ENCODE peak calls at places on chromosomes 3 and 15, in six cellular contexts. V is aorta, H is ascending aorta, L is pancreas, Q is small intestine, O is mesenchymal stem cell. D is an unnamed sample.

GRCh38 chr3:14150491-14151230 is 25.8 kb downstream of the TMEM43 start:
- DNase-seq in V (no peak), H (no peak), L (no peak), Q (no peak), O (no peak), D (no peak)

GRCh38 chr3:14725015-14725431 is 50.1 kb downstream of the C3orf20 start:
- DNase-seq in V (no peak), H (no peak), L (no peak), Q (no peak), O (peak; percentile 78), D (no peak)

GRCh38 chr3:194472290-194472920 is 14.4 kb downstream of the ATP13A3 start:
- DNase-seq in V (no peak), H (no peak), L (no peak), Q (peak; percentile 73), O (peak; percentile 83), D (peak; percentile 40)

GRCh38 chr3:16883057-16883725 is 1.6 kb upstream of the PLCL2 start:
- DNase-seq in V (no peak), H (no peak), L (peak; percentile 46), Q (peak; percentile 71), O (peak; percentile 29), D (peak; percentile 20)

GRCh38 chr15:20348900-20349773 is 192.5 kb downstream of the GOLGA6L6 start:
- DNase-seq in V (peak; percentile 51), H (peak; percentile 65), L (peak; percentile 90), Q (no peak), O (no peak), D (no peak)

GRCh38 chr15:99545605-99546004 is 20.2 kb upstream of the MEF2A start:
- DNase-seq in V (no peak), H (no peak), L (no peak), Q (no peak), O (no peak), D (no peak)

GRCh38 chr3:51717947-51718346 is 11.1 kb downstream of the GRM2 start:
- DNase-seq in V (no peak), H (peak; percentile 49), L (no peak), Q (no peak), O (no peak), D (peak; percentile 12)

GRCh38 chr3:120425877-120426276 is 24.9 kb downstream of the FSTL1 start:
- DNase-seq in V (peak; percentile 72), H (peak; percentile 83), L (no peak), Q (no peak), O (peak; percentile 48), D (peak; percentile 26)

GRCh38 chr3:58019343-58019742 is 11.1 kb downstream of the FLNB start:
- DNase-seq in V (no peak), H (no peak), L (no peak), Q (no peak), O (no peak), D (no peak)

GRCh38 chr3:34377961-34378360 is 579.5 kb downstream of the PDCD6IP start:
- DNase-seq in V (no peak), H (no peak), L (no peak), Q (peak; percentile 96), O (no peak), D (no peak)

DNA sequence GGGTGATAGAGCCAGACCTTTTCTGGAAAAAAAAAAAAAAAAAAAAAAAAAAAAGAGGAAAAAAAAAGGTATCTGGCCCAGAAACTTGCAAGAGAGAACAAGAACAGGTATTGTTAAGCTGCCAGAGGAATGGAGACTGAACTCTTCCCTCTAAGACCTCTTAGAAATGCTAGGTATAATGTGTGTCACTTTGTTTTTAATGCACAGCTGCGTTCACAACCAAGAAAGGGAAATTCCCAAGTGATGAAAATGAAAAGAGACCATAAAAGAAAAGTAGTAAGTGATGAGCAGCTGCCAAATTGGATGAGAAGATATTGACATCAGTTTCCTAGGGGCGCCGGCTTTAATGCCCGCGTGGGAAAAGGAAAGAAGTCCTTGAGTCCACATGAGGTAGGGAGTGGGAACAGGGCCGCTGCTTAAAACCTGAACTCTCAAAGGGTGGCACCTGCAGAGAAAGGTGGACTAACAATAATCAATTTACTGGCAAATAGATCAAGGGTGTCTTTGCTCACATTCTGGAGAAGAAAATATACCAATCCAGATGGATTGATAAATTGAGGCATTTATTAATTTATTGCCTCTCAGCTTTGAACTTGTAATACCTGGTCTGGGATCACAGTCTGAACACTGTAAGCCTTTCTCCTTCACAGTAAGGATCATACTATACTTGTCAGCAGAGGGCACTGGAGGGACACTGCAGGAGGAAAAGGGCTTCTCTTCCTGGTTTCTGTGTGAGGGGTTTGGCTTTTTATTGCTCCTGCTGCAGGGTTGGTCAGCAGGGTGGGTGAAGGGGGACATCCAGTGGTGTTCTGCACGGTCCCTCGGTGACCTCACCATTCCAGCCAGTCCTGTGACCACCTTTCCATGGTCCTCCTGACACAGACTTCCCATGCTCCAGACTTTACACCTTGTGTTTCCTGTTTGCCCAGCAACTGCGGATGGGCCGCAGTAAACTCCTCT is 131.6 kb downstream of the AQP9 start:
- DNase-seq in V (no peak), H (no peak), L (no peak), Q (peak; percentile 92), O (peak; percentile 74), D (peak; percentile 61)
- H3K27ac ChIP-seq in V (no peak overlapping the region), H (no peak overlapping the region), L (peak overlapping the region; percentile 32), Q (peak overlapping the region; percentile 2), O (no peak overlapping the region), D (no peak overlapping the region)

GRCh38 chr15:71780349-71780976 is 29.9 kb upstream of the NR2E3 start:
- DNase-seq in V (no peak), H (peak; percentile 73), L (no peak), Q (peak; percentile 19), O (peak; percentile 75), D (peak; percentile 77)
- H3K4me3 ChIP-seq in V (no peak overlapping the region), H (peak overlapping the region; percentile 6), L (no peak overlapping the region), Q (no peak overlapping the region), O (no peak overlapping the region), D (peak overlapping the region; percentile 3)

GRCh38 chr15:43912991-43913927 is 86.5 kb downstream of the WDR76 start:
- DNase-seq in V (peak; percentile 59), H (peak; percentile 73), L (no peak), Q (no peak), O (peak; percentile 97), D (no peak)

GRCh38 chr15:43913941-43914340 is 87.1 kb downstream of the WDR76 start:
- DNase-seq in V (no peak), H (no peak), L (no peak), Q (no peak), O (no peak), D (no peak)

GRCh38 chr15:43908641-43909040 is 81.8 kb downstream of the WDR76 start:
- DNase-seq in V (no peak), H (no peak), L (no peak), Q (no peak), O (no peak), D (no peak)

GRCh38 chr15:43912208-43912607 is 85.4 kb downstream of the WDR76 start:
- DNase-seq in V (no peak), H (no peak), L (no peak), Q (no peak), O (no peak), D (no peak)

DNA sequence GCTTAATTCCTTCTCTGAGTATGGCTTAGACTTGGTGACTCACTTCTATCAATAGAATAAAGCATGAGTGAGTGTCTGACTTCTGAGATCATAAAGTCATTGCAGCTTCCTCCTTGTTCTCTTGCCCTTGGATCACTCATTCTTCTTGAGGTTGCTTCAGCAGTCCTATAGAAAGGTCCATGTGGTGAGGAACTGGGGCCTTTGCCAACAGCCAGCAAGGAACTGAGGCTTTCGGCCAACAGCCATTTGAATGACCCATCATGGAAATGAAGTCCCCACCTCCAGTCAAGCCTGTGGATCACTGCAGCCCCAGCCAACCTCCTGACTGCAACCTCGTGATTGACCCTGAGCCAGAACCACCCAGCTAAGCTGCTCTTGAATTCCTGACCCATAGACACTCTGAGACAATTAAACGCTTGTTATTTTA is 84.4 kb downstream of the WDR76 start:
- DNase-seq in V (peak; percentile 61), H (no peak), L (no peak), Q (no peak), O (peak; percentile 62), D (no peak)
- H3K27ac ChIP-seq in V (no peak overlapping the region), H (no peak overlapping the region), L (no peak overlapping the region), Q (no peak overlapping the region), O (no peak overlapping the region), D (no peak overlapping the region)

DNA sequence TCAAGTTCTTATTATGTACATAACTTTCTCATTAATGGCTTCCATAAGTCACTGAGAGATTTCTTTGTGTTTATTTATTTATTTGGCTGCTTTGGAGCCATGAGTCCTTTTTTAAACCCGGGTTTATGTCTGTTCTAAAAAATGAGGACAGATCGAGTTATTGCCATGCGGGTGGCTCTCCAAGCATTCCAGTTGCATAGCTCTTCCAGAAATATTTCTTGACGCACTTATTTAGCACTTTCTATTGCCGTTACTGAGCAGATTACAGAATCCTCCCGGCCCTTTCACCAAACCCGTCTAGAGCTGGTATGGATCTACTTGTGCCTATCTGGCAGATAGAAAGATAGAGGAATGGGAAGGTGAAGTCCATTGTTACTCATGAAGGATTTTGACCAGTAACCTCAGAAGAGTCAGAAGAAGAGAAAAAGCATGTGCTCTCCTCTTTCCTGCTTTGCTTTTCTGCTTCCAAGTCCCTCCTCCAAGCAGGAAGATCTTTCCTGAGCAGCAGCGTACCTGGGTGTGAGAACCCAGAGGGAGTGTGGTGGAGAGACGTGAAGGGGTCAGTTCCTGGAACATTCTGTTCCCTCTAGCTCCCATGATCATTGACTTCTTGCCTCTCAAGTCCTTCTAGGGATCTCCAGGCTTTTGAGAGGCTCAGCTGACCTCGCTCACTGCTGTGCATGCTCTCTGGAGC is 112.8 kb downstream of the LPP start:
- DNase-seq in V (no peak), H (peak; percentile 79), L (no peak), Q (peak; percentile 25), O (peak; percentile 89), D (no peak)
- H3K4me3 ChIP-seq in V (peak overlapping the region; percentile 41), H (peak overlapping the region; percentile 52), L (no peak overlapping the region), Q (no peak overlapping the region), O (no peak overlapping the region), D (peak overlapping the region; percentile 40)

GRCh38 chr15:48559270-48559669 is 86.2 kb downstream of the FBN1 start:
- DNase-seq in V (peak; percentile 71), H (peak; percentile 80), L (no peak), Q (no peak), O (peak; percentile 94), D (no peak)
- H3K27ac ChIP-seq in V (peak overlapping the region; percentile 92), H (peak overlapping the region; percentile 75), L (no peak overlapping the region), Q (no peak overlapping the region), O (peak overlapping the region; percentile 61), D (peak overlapping the region; percentile 86)

DNA sequence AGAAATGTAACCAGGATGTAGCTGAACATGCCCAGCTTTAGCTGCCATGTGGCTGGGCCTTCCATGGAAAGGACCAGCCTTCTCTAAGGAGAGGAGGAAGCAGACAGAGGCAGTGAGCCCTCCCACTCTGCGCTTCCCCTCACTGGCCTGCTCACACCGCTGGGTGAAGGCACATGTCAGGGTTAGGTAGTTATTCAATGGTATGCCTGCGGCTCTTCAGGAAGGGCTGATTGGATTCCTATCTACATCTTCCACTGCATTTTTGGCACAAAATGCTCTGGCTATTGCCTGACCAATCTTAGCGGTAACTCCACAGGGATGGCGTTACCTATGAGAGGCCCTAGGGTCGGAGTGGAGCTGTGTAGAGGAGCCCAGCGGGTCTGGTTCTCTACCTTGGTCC is 24.0 kb downstream of the SNX33 start:
- DNase-seq in V (no peak), H (no peak), L (no peak), Q (no peak), O (no peak), D (no peak)
- H3K4me3 ChIP-seq in V (no peak overlapping the region), H (no peak overlapping the region), L (no peak overlapping the region), Q (no peak overlapping the region), O (no peak overlapping the region), D (no peak overlapping the region)

D was measured in SK-N-SH.